ENCODE peak calls at places on chromosomes 16 and 17, in seven cellular contexts. N is activated T-cell treated with anti-CD3 and anti-CD28 coated beads, Interleukin-2, amount 50 U/mL, for 48 hours; K is NCI-H345; J is cardiac fibroblast; H is NB4; A is midbrain; Y is left ventricle myocardium inferior. S is an unnamed sample.

GRCh38 chr17:11705111-11705510 is 106.8 kb downstream of the DNAH9 start:
- DNase-seq in N (no peak), K (peak), J (no peak), H (no peak), A (no peak), Y (no peak), S (no peak)

GRCh38 chr17:2718150-2718938 is 6.8 kb upstream of the CLUH start:
- DNase-seq in N (no peak), K (no peak), J (no peak), H (no peak), A (no peak), Y (no peak), S (no peak)

GRCh38 chr17:57349533-57350227 is 93.4 kb downstream of the MSI2 start:
- DNase-seq in N (no peak), K (no peak), J (no peak), H (no peak), A (no peak), Y (no peak), S (no peak)

GRCh38 chr17:7313890-7314718 is 1.1 kb downstream of the GPS2 start:
- DNase-seq in N (peak), K (no peak), J (no peak), H (peak), A (no peak), Y (no peak), S (no peak)

GRCh38 chr17:69246726-69247375 is 18.2 kb upstream of the ABCA10 start:
- DNase-seq in N (no peak), K (peak), J (peak), H (peak), A (peak), Y (no peak), S (no peak)

GRCh38 chr16:29645699-29646187 is 17.3 kb upstream of the SPN start:
- DNase-seq in N (no peak), K (no peak), J (peak), H (peak), A (no peak), Y (no peak), S (peak)

GRCh38 chr17:31313982-31314787 is at the start of gene EVI2B:
- DNase-seq in N (no peak), K (no peak), J (peak), H (peak), A (no peak), Y (no peak), S (no peak)

GRCh38 chr16:12146966-12147365 is 170.4 kb downstream of the SNX29 start:
- DNase-seq in N (no peak), K (no peak), J (no peak), H (no peak), A (no peak), Y (no peak), S (no peak)

GRCh38 chr16:86317617-86318021 is 192.7 kb upstream of the FOXF1 start:
- DNase-seq in N (no peak), K (no peak), J (no peak), H (no peak), A (no peak), Y (no peak), S (no peak)

GRCh38 chr17:64358261-64358788 is 32.3 kb downstream of the PECAM1 start:
- DNase-seq in N (no peak), K (peak), J (peak), H (no peak), A (no peak), Y (no peak), S (no peak)

GRCh38 chr17:28885951-28886350 is 11.6 kb downstream of the FLOT2 start:
- DNase-seq in N (no peak), K (no peak), J (no peak), H (no peak), A (no peak), Y (no peak), S (no peak)

GRCh38 chr17:45775576-45776011 is 8.5 kb upstream of the CRHR1 start:
- DNase-seq in N (no peak), K (peak), J (peak), H (no peak), A (no peak), Y (peak), S (no peak)

GRCh38 chr17:1055751-1056645 is 59.1 kb downstream of the TIMM22 start:
- DNase-seq in N (peak), K (no peak), J (peak), H (peak), A (peak), Y (peak), S (no peak)

GRCh38 chr17:66149562-66149961 is 42.4 kb downstream of the CEP112 start:
- DNase-seq in N (no peak), K (no peak), J (no peak), H (no peak), A (no peak), Y (no peak), S (no peak)

GRCh38 chr17:40191237-40192208 is 14.3 kb downstream of the RAPGEFL1 start:
- DNase-seq in N (peak), K (peak), J (peak), H (peak), A (peak), Y (peak), S (no peak)

GRCh38 chr17:77815127-77815905 is 143.2 kb upstream of the TNRC6C start:
- DNase-seq in N (no peak), K (no peak), J (no peak), H (no peak), A (no peak), Y (no peak), S (no peak)

GRCh38 chr17:2394775-2395191 is 6.1 kb downstream of the MNT start:
- DNase-seq in N (no peak), K (no peak), J (no peak), H (no peak), A (no peak), Y (no peak), S (no peak)

GRCh38 chr17:77644181-77644972 is 314.1 kb upstream of the TNRC6C start:
- DNase-seq in N (no peak), K (no peak), J (no peak), H (no peak), A (no peak), Y (no peak), S (no peak)

S was measured in HS-27A.